ENCODE peak calls at places on chromosomes 3 and 15, in five cellular contexts. S is ACHN, I is B cell, P is RPMI8226, Q is iris pigment epithelial cell. F is an unnamed sample.

GRCh38 chr3:170726976-170727661 is 141.2 kb upstream of the SLC7A14 start:
- DNase-seq in S (peak; percentile 83), I (no peak), P (no peak), Q (peak; percentile 95), F (no peak)

GRCh38 chr3:60046212-60046611 is 996.4 kb upstream of the CFAP20DC start:
- DNase-seq in S (no peak), I (no peak), P (no peak), Q (no peak), F (no peak)

GRCh38 chr3:102223139-102223538 is 211.7 kb upstream of the ZPLD1 start:
- DNase-seq in S (no peak), I (no peak), P (no peak), Q (no peak), F (no peak)

GRCh38 chr15:99123706-99124451 is 19.0 kb downstream of the SYNM start:
- DNase-seq in S (peak; percentile 95), I (no peak), P (no peak), Q (peak; percentile 81), F (no peak)

GRCh38 chr3:179716226-179716625 is 63.4 kb downstream of the USP13 start:
- DNase-seq in S (peak; percentile 85), I (no peak), P (no peak), Q (no peak), F (no peak)

GRCh38 chr3:197547618-197548017 is 8.2 kb downstream of the BDH1 start:
- DNase-seq in S (no peak), I (no peak), P (no peak), Q (no peak), F (no peak)

GRCh38 chr15:59116141-59116540 is 11.2 kb downstream of the CCNB2 start:
- DNase-seq in S (no peak), I (no peak), P (no peak), Q (no peak), F (no peak)

GRCh38 chr3:160973067-160973466 is 132.1 kb downstream of the B3GALNT1 start:
- DNase-seq in S (no peak), I (no peak), P (no peak), Q (no peak), F (no peak)

GRCh38 chr3:23440416-23441294 is 237.5 kb downstream of the UBE2E2 start:
- DNase-seq in S (no peak), I (no peak), P (no peak), Q (no peak), F (peak; percentile 4)

GRCh38 chr3:47612178-47612577 is 33.5 kb upstream of the CSPG5 start:
- DNase-seq in S (peak; percentile 43), I (no peak), P (no peak), Q (peak; percentile 89), F (no peak)

GRCh38 chr3:197027896-197028710 is 1.5 kb downstream of the MELTF start:
- DNase-seq in S (no peak), I (no peak), P (no peak), Q (no peak), F (no peak)

GRCh38 chr15:99438222-99438592 is 127.6 kb upstream of the MEF2A start:
- DNase-seq in S (no peak), I (no peak), P (no peak), Q (no peak), F (no peak)

GRCh38 chr15:75647370-75648155 is at the start of gene SNX33:
- DNase-seq in S (peak; percentile 80), I (peak; percentile 77), P (peak; percentile 81), Q (peak; percentile 90), F (peak; percentile 61)

GRCh38 chr15:70974004-70974832 is 81.6 kb downstream of the LRRC49 start:
- DNase-seq in S (peak; percentile 33), I (no peak), P (peak; percentile 20), Q (peak; percentile 71), F (no peak)

GRCh38 chr3:142251951-142252350 is 26.6 kb upstream of the GK5 start:
- DNase-seq in S (no peak), I (no peak), P (no peak), Q (no peak), F (no peak)

GRCh38 chr15:29040367-29040745 is 154.6 kb downstream of the APBA2 start:
- DNase-seq in S (no peak), I (no peak), P (no peak), Q (peak; percentile 95), F (no peak)

GRCh38 chr3:153649286-153649839 is 471.8 kb upstream of the ARHGEF26 start:
- DNase-seq in S (no peak), I (no peak), P (no peak), Q (no peak), F (no peak)

GRCh38 chr3:45489730-45490309 is 101.4 kb downstream of the LARS2 start:
- DNase-seq in S (no peak), I (no peak), P (no peak), Q (no peak), F (no peak)

GRCh38 chr3:177134166-177134565 is 63.1 kb downstream of the TBL1XR1 start:
- DNase-seq in S (no peak), I (no peak), P (no peak), Q (no peak), F (no peak)

GRCh38 chr15:62711691-62712454 is 330.7 kb upstream of the TPM1 start:
- DNase-seq in S (no peak), I (no peak), P (no peak), Q (peak; percentile 46), F (no peak)

GRCh38 chr3:150412599-150413069 is 4.5 kb downstream of the TSC22D2 start:
- DNase-seq in S (peak; percentile 35), I (no peak), P (peak; percentile 63), Q (peak; percentile 96), F (no peak)

GRCh38 chr3:96319176-96319575 is 495.2 kb upstream of the EPHA6 start:
- DNase-seq in S (no peak), I (no peak), P (no peak), Q (no peak), F (no peak)

GRCh38 chr15:100252359-100252758 is 89.4 kb downstream of the ADAMTS17 start:
- DNase-seq in S (no peak), I (no peak), P (no peak), Q (no peak), F (no peak)

GRCh38 chr15:76533995-76534394 is 197.4 kb downstream of the ISL2 start:
- DNase-seq in S (no peak), I (no peak), P (no peak), Q (peak; percentile 41), F (no peak)

GRCh38 chr15:56901931-56902330 is 16.5 kb upstream of the TCF12 start:
- DNase-seq in S (no peak), I (no peak), P (no peak), Q (no peak), F (no peak)

GRCh38 chr15:84859651-84860050 is 24.8 kb upstream of the SLC28A1 start:
- DNase-seq in S (no peak), I (no peak), P (no peak), Q (no peak), F (no peak)

GRCh38 chr3:106036706-106037105 is 167.9 kb upstream of the CBLB start:
- DNase-seq in S (no peak), I (no peak), P (no peak), Q (no peak), F (no peak)

GRCh38 chr3:27542469-27542868 is 58.3 kb upstream of the SLC4A7 start:
- DNase-seq in S (no peak), I (no peak), P (no peak), Q (no peak), F (no peak)

GRCh38 chr15:83066034-83066760 is 855 bp downstream of the BTBD1 start:
- DNase-seq in S (peak; percentile 8), I (no peak), P (no peak), Q (no peak), F (no peak)

GRCh38 chr15:75836953-75837321 is 6.3 kb upstream of the UBE2Q2 start:
- DNase-seq in S (peak; percentile 57), I (no peak), P (peak; percentile 34), Q (peak; percentile 92), F (no peak)

GRCh38 chr3:49674491-49674983 is 386 bp downstream of the APEH start:
- DNase-seq in S (no peak), I (no peak), P (peak; percentile 50), Q (no peak), F (no peak)

GRCh38 chr3:69008980-69009379 is 4.5 kb downstream of the EOGT start:
- DNase-seq in S (no peak), I (no peak), P (no peak), Q (no peak), F (no peak)

GRCh38 chr3:142315083-142315482 is 89.7 kb upstream of the GK5 start:
- DNase-seq in S (no peak), I (no peak), P (no peak), Q (peak; percentile 92), F (no peak)

GRCh38 chr3:126433496-126434263 is 39.0 kb downstream of the CFAP100 start:
- DNase-seq in S (no peak), I (no peak), P (no peak), Q (no peak), F (no peak)

GRCh38 chr3:124860599-124860998 is 26.6 kb downstream of the ITGB5 start:
- DNase-seq in S (peak; percentile 96), I (no peak), P (no peak), Q (peak; percentile 98), F (no peak)

GRCh38 chr15:77819271-77819806 is 186.6 kb upstream of the LINGO1 start:
- DNase-seq in S (no peak), I (no peak), P (no peak), Q (no peak), F (no peak)

F was measured in germinal center.